ENCODE peak calls at places on chromosomes 3 and 15, in nine cellular contexts. One of them, this sample, is unnamed.

GRCh38 chr3:83321891-83322290 is 1560.4 kb upstream of the GBE1 start:
- DNase-seq in HT-29: no peak
- DNase-seq in T-helper 1 cell: no peak
- DNase-seq in GM19239: no peak
- DNase-seq in HFFc6: no peak
- DNase-seq in occipital lobe: no peak
- DNase-seq in mesenteric fat pad: no peak
- DNase-seq in RPMI7951: no peak
- DNase-seq in Panc1: no peak
- DNase-seq in this sample: no peak

GRCh38 chr3:169104541-169104940 is 559.0 kb downstream of the MECOM start:
- DNase-seq in RPMI7951: peak
- DNase-seq in Panc1: no peak
- DNase-seq in HFFc6: peak
- DNase-seq in occipital lobe: no peak
- DNase-seq in HT-29: no peak
- DNase-seq in T-helper 1 cell: no peak
- DNase-seq in GM19239: no peak
- DNase-seq in mesenteric fat pad: no peak
- DNase-seq in this sample: no peak

GRCh38 chr3:178255315-178255714 is 280.9 kb upstream of the KCNMB2 start:
- DNase-seq in HT-29: peak
- DNase-seq in HFFc6: no peak
- DNase-seq in mesenteric fat pad: no peak
- DNase-seq in occipital lobe: no peak
- DNase-seq in Panc1: no peak
- DNase-seq in RPMI7951: peak
- DNase-seq in T-helper 1 cell: no peak
- DNase-seq in GM19239: no peak
- DNase-seq in this sample: no peak

GRCh38 chr15:73056460-73056859 is 4.2 kb downstream of the NEO1 start:
- DNase-seq in HT-29: no peak
- DNase-seq in RPMI7951: no peak
- DNase-seq in mesenteric fat pad: no peak
- DNase-seq in T-helper 1 cell: no peak
- DNase-seq in Panc1: no peak
- DNase-seq in GM19239: no peak
- DNase-seq in occipital lobe: no peak
- DNase-seq in HFFc6: no peak
- DNase-seq in this sample: no peak

GRCh38 chr3:112132975-112133448 is at the start of gene GCSAM:
- DNase-seq in occipital lobe: no peak
- DNase-seq in RPMI7951: no peak
- DNase-seq in T-helper 1 cell: peak
- DNase-seq in HFFc6: no peak
- DNase-seq in HT-29: no peak
- DNase-seq in GM19239: no peak
- DNase-seq in Panc1: no peak
- DNase-seq in mesenteric fat pad: no peak
- DNase-seq in this sample: no peak

GRCh38 chr3:138845071-138845685 is 10.4 kb upstream of the PIK3CB start:
- DNase-seq in HFFc6: no peak
- DNase-seq in HT-29: no peak
- DNase-seq in Panc1: no peak
- DNase-seq in RPMI7951: no peak
- DNase-seq in GM19239: no peak
- DNase-seq in T-helper 1 cell: no peak
- DNase-seq in occipital lobe: no peak
- DNase-seq in mesenteric fat pad: no peak
- DNase-seq in this sample: no peak

GRCh38 chr3:52374173-52374572 is 58.1 kb downstream of the DNAH1 start:
- DNase-seq in HT-29: no peak
- DNase-seq in Panc1: no peak
- DNase-seq in HFFc6: no peak
- DNase-seq in occipital lobe: no peak
- DNase-seq in T-helper 1 cell: no peak
- DNase-seq in mesenteric fat pad: no peak
- DNase-seq in RPMI7951: no peak
- DNase-seq in GM19239: no peak
- DNase-seq in this sample: peak

GRCh38 chr15:62482715-62483429 is 317.8 kb upstream of the C2CD4B start:
- DNase-seq in RPMI7951: peak
- DNase-seq in occipital lobe: no peak
- DNase-seq in mesenteric fat pad: no peak
- DNase-seq in Panc1: peak
- DNase-seq in HFFc6: peak
- DNase-seq in GM19239: peak
- DNase-seq in HT-29: peak
- DNase-seq in T-helper 1 cell: no peak
- DNase-seq in this sample: peak

GRCh38 chr3:109731639-109732473 is 394.5 kb upstream of the DPPA4 start:
- DNase-seq in Panc1: peak
- DNase-seq in mesenteric fat pad: no peak
- DNase-seq in occipital lobe: no peak
- DNase-seq in RPMI7951: peak
- DNase-seq in HFFc6: peak
- DNase-seq in HT-29: peak
- DNase-seq in GM19239: peak
- DNase-seq in T-helper 1 cell: peak
- DNase-seq in this sample: peak

GRCh38 chr3:52678265-52678927 is 7.3 kb downstream of the PBRM1 start:
- DNase-seq in occipital lobe: no peak
- DNase-seq in Panc1: no peak
- DNase-seq in HFFc6: no peak
- DNase-seq in GM19239: no peak
- DNase-seq in RPMI7951: no peak
- DNase-seq in HT-29: no peak
- DNase-seq in mesenteric fat pad: no peak
- DNase-seq in T-helper 1 cell: no peak
- DNase-seq in this sample: no peak

GRCh38 chr3:129793356-129793755 is 100.2 kb downstream of the TMCC1 start:
- DNase-seq in Panc1: no peak
- DNase-seq in mesenteric fat pad: no peak
- DNase-seq in HFFc6: no peak
- DNase-seq in T-helper 1 cell: no peak
- DNase-seq in occipital lobe: no peak
- DNase-seq in RPMI7951: no peak
- DNase-seq in GM19239: no peak
- DNase-seq in HT-29: peak
- DNase-seq in this sample: no peak

GRCh38 chr3:171862993-171863521 is 19.9 kb downstream of the TMEM212 start:
- DNase-seq in HFFc6: no peak
- DNase-seq in Panc1: no peak
- DNase-seq in T-helper 1 cell: no peak
- DNase-seq in occipital lobe: no peak
- DNase-seq in mesenteric fat pad: no peak
- DNase-seq in HT-29: no peak
- DNase-seq in RPMI7951: peak
- DNase-seq in GM19239: no peak
- DNase-seq in this sample: no peak

GRCh38 chr15:24756101-24756500 is 80.5 kb downstream of the NPAP1 start:
- DNase-seq in occipital lobe: no peak
- DNase-seq in HFFc6: no peak
- DNase-seq in GM19239: no peak
- DNase-seq in RPMI7951: no peak
- DNase-seq in T-helper 1 cell: no peak
- DNase-seq in HT-29: no peak
- DNase-seq in mesenteric fat pad: no peak
- DNase-seq in Panc1: no peak
- DNase-seq in this sample: no peak

GRCh38 chr3:58719684-58720083 is 53.1 kb upstream of the FAM3D start:
- DNase-seq in T-helper 1 cell: no peak
- DNase-seq in mesenteric fat pad: no peak
- DNase-seq in RPMI7951: no peak
- DNase-seq in HFFc6: no peak
- DNase-seq in occipital lobe: no peak
- DNase-seq in HT-29: no peak
- DNase-seq in Panc1: no peak
- DNase-seq in GM19239: no peak
- DNase-seq in this sample: no peak

GRCh38 chr15:50353999-50354837 is 780 bp downstream of the GABPB1 start:
- DNase-seq in GM19239: no peak
- DNase-seq in occipital lobe: peak
- DNase-seq in T-helper 1 cell: no peak
- DNase-seq in RPMI7951: peak
- DNase-seq in mesenteric fat pad: peak
- DNase-seq in HFFc6: peak
- DNase-seq in HT-29: peak
- DNase-seq in Panc1: no peak
- DNase-seq in this sample: peak

GRCh38 chr3:189721873-189722665 is 90.9 kb downstream of the TP63 start:
- DNase-seq in RPMI7951: no peak
- DNase-seq in occipital lobe: no peak
- DNase-seq in Panc1: no peak
- DNase-seq in HFFc6: no peak
- DNase-seq in HT-29: peak
- DNase-seq in T-helper 1 cell: no peak
- DNase-seq in mesenteric fat pad: no peak
- DNase-seq in GM19239: no peak
- DNase-seq in this sample: no peak

GRCh38 chr3:109548192-109548938 is 211.0 kb upstream of the DPPA4 start:
- DNase-seq in HFFc6: no peak
- DNase-seq in HT-29: no peak
- DNase-seq in GM19239: no peak
- DNase-seq in RPMI7951: peak
- DNase-seq in T-helper 1 cell: no peak
- DNase-seq in mesenteric fat pad: no peak
- DNase-seq in Panc1: no peak
- DNase-seq in occipital lobe: no peak
- DNase-seq in this sample: no peak

GRCh38 chr3:67947808-67948508 is 293.5 kb upstream of the SUCLG2 start:
- DNase-seq in HT-29: peak
- DNase-seq in RPMI7951: no peak
- DNase-seq in occipital lobe: no peak
- DNase-seq in HFFc6: no peak
- DNase-seq in T-helper 1 cell: peak
- DNase-seq in mesenteric fat pad: no peak
- DNase-seq in GM19239: no peak
- DNase-seq in Panc1: no peak
- DNase-seq in this sample: no peak

GRCh38 chr15:77851696-77852095 is 219.0 kb upstream of the LINGO1 start:
- DNase-seq in GM19239: no peak
- DNase-seq in RPMI7951: peak
- DNase-seq in Panc1: no peak
- DNase-seq in occipital lobe: peak
- DNase-seq in T-helper 1 cell: no peak
- DNase-seq in mesenteric fat pad: no peak
- DNase-seq in HT-29: peak
- DNase-seq in HFFc6: no peak
- DNase-seq in this sample: no peak

GRCh38 chr3:71389911-71390573 is 193.5 kb downstream of the FOXP1 start:
- DNase-seq in HFFc6: no peak
- DNase-seq in Panc1: no peak
- DNase-seq in RPMI7951: no peak
- DNase-seq in GM19239: no peak
- DNase-seq in HT-29: peak
- DNase-seq in T-helper 1 cell: no peak
- DNase-seq in occipital lobe: no peak
- DNase-seq in mesenteric fat pad: no peak
- DNase-seq in this sample: no peak

GRCh38 chr15:49890689-49891088 is 228.3 kb downstream of the ATP8B4 start:
- DNase-seq in occipital lobe: no peak
- DNase-seq in RPMI7951: no peak
- DNase-seq in mesenteric fat pad: no peak
- DNase-seq in HFFc6: no peak
- DNase-seq in HT-29: no peak
- DNase-seq in T-helper 1 cell: no peak
- DNase-seq in GM19239: no peak
- DNase-seq in Panc1: no peak
- DNase-seq in this sample: no peak

GRCh38 chr3:25664066-25664809 is 469 bp downstream of the TOP2B start:
- DNase-seq in HT-29: peak
- DNase-seq in HFFc6: peak
- DNase-seq in Panc1: no peak
- DNase-seq in RPMI7951: peak
- DNase-seq in mesenteric fat pad: peak
- DNase-seq in occipital lobe: peak
- DNase-seq in GM19239: no peak
- DNase-seq in T-helper 1 cell: peak
- DNase-seq in this sample: peak

GRCh38 chr15:63874616-63875015 is 40.9 kb upstream of the HERC1 start:
- DNase-seq in mesenteric fat pad: no peak
- DNase-seq in RPMI7951: no peak
- DNase-seq in HFFc6: no peak
- DNase-seq in GM19239: no peak
- DNase-seq in Panc1: no peak
- DNase-seq in occipital lobe: no peak
- DNase-seq in T-helper 1 cell: no peak
- DNase-seq in HT-29: no peak
- DNase-seq in this sample: no peak

GRCh38 chr3:27345493-27345892 is 23.7 kb downstream of the NEK10 start:
- DNase-seq in occipital lobe: no peak
- DNase-seq in Panc1: no peak
- DNase-seq in HFFc6: no peak
- DNase-seq in GM19239: no peak
- DNase-seq in RPMI7951: no peak
- DNase-seq in T-helper 1 cell: no peak
- DNase-seq in HT-29: peak
- DNase-seq in mesenteric fat pad: no peak
- DNase-seq in this sample: no peak

GRCh38 chr15:59250249-59250648 is 43.6 kb downstream of the LDHAL6B start:
- DNase-seq in RPMI7951: no peak
- DNase-seq in HT-29: peak
- DNase-seq in occipital lobe: no peak
- DNase-seq in mesenteric fat pad: no peak
- DNase-seq in GM19239: no peak
- DNase-seq in HFFc6: no peak
- DNase-seq in Panc1: no peak
- DNase-seq in T-helper 1 cell: no peak
- DNase-seq in this sample: no peak

GRCh38 chr3:151550642-151551041 is 89.8 kb upstream of the IGSF10 start:
- DNase-seq in mesenteric fat pad: no peak
- DNase-seq in HT-29: no peak
- DNase-seq in GM19239: no peak
- DNase-seq in Panc1: no peak
- DNase-seq in HFFc6: no peak
- DNase-seq in occipital lobe: no peak
- DNase-seq in RPMI7951: no peak
- DNase-seq in T-helper 1 cell: no peak
- DNase-seq in this sample: no peak

GRCh38 chr3:133857767-133858166 is 37.9 kb downstream of the RAB6B start:
- DNase-seq in T-helper 1 cell: no peak
- DNase-seq in Panc1: no peak
- DNase-seq in occipital lobe: no peak
- DNase-seq in HT-29: no peak
- DNase-seq in GM19239: no peak
- DNase-seq in HFFc6: no peak
- DNase-seq in mesenteric fat pad: peak
- DNase-seq in RPMI7951: peak
- DNase-seq in this sample: no peak